ENCODE peak calls at places on chromosome X, in six cellular contexts. Y is lung, O is GM23248, H is OCI-LY7, P is tibial artery, T is Peyer's patch. M is an unnamed sample.

GRCh38 chrX:104359124-104359523 is 104.4 kb upstream of the ESX1 start:
- DNase-seq in O (no peak), P (no peak), H (no peak), Y (no peak), T (no peak), M (no peak)

GRCh38 chrX:51148848-51149247 is 183.8 kb upstream of the NUDT10 start:
- DNase-seq in T (no peak), H (peak; percentile 13), P (no peak), O (no peak), Y (no peak), M (no peak)

GRCh38 chrX:143754183-143754582 is 33.6 kb upstream of the SPANXN2 start:
- DNase-seq in P (no peak), Y (no peak), T (no peak), H (no peak), O (no peak), M (no peak)

GRCh38 chrX:119391279-119391678 is 7.9 kb upstream of the SLC25A43 start:
- DNase-seq in Y (no peak), H (peak; percentile 29), P (no peak), T (peak; percentile 62), O (peak; percentile 58), M (no peak)

GRCh38 chrX:150454508-150455219 is 91.5 kb downstream of the MAMLD1 start:
- DNase-seq in O (no peak), T (no peak), P (no peak), H (no peak), Y (peak; percentile 6), M (no peak)

GRCh38 chrX:134453631-134454030 is 6.3 kb upstream of the HPRT1 start:
- DNase-seq in O (no peak), P (no peak), H (peak; percentile 13), T (peak; percentile 53), Y (no peak), M (no peak)

GRCh38 chrX:134782796-134783195 is 124.5 kb upstream of the PLAC1 start:
- DNase-seq in H (peak; percentile 9), Y (no peak), P (no peak), T (no peak), O (peak; percentile 64), M (peak; percentile 4)

GRCh38 chrX:50852524-50852923 is 38.5 kb upstream of the SHROOM4 start:
- DNase-seq in P (no peak), T (no peak), O (no peak), H (no peak), Y (no peak), M (no peak)

GRCh38 chrX:70762285-70762684 is 146.2 kb downstream of the TEX11 start:
- DNase-seq in Y (no peak), T (no peak), P (no peak), H (no peak), O (no peak), M (no peak)

GRCh38 chrX:13305091-13305490 is 14.8 kb downstream of the ATXN3L start:
- DNase-seq in P (no peak), T (no peak), Y (no peak), H (no peak), O (no peak), M (no peak)

GRCh38 chrX:135112096-135112729 is 8.1 kb downstream of the ETDB start:
- DNase-seq in P (no peak), T (peak; percentile 59), H (peak; percentile 32), Y (no peak), O (peak; percentile 52), M (no peak)

GRCh38 chrX:77447339-77448149 is at the start of gene FGF16:
- DNase-seq in T (no peak), Y (no peak), H (no peak), O (no peak), P (no peak), M (no peak)

GRCh38 chrX:68462653-68463052 is 29.4 kb upstream of the OPHN1 start:
- DNase-seq in Y (no peak), P (no peak), O (peak; percentile 52), T (no peak), H (peak; percentile 14), M (no peak)

GRCh38 chrX:22652596-22652995 is 347.2 kb upstream of the DDX53 start:
- DNase-seq in Y (no peak), T (peak; percentile 50), O (peak; percentile 42), H (no peak), P (no peak), M (no peak)

GRCh38 chrX:1767026-1767425 is 152.2 kb downstream of the ASMT start:
- DNase-seq in H (no peak), Y (no peak), P (no peak), T (no peak), O (no peak), M (no peak)

GRCh38 chrX:69069876-69070275 is 95.4 kb downstream of the PJA1 start:
- DNase-seq in H (no peak), O (no peak), Y (no peak), T (peak; percentile 15), P (no peak), M (no peak)

GRCh38 chrX:8010105-8010504 is 82.9 kb upstream of the PNPLA4 start:
- DNase-seq in P (no peak), Y (no peak), H (no peak), O (no peak), T (no peak), M (no peak)

GRCh38 chrX:120517936-120518335 is 42.8 kb downstream of the CUL4B start:
- DNase-seq in O (peak; percentile 57), T (no peak), Y (no peak), H (no peak), P (no peak), M (no peak)

GRCh38 chrX:109826954-109827708 is 94.1 kb upstream of the ACSL4 start:
- DNase-seq in P (no peak), O (peak; percentile 81), H (no peak), T (no peak), Y (no peak), M (no peak)

GRCh38 chrX:105765691-105766090 is 56.6 kb upstream of the NRK start:
- DNase-seq in T (no peak), H (no peak), O (no peak), Y (no peak), P (no peak), M (no peak)

GRCh38 chrX:80181079-80181478 is 166.5 kb downstream of the TBX22 start:
- DNase-seq in O (no peak), H (no peak), P (no peak), T (no peak), Y (no peak), M (no peak)

GRCh38 chrX:96407501-96407900 is 277.1 kb upstream of the DIAPH2 start:
- DNase-seq in T (no peak), P (no peak), O (peak; percentile 69), Y (no peak), H (no peak), M (peak; percentile 9)

GRCh38 chrX:18666614-18667013 is 5.3 kb downstream of the RS1 start:
- DNase-seq in P (no peak), Y (peak; percentile 29), H (no peak), O (no peak), T (no peak), M (no peak)

GRCh38 chrX:20306668-20307067 is 40.0 kb upstream of the RPS6KA3 start:
- DNase-seq in O (no peak), T (no peak), Y (no peak), P (no peak), H (no peak), M (no peak)

GRCh38 chrX:153459976-153460375 is 10.4 kb downstream of the HAUS7 start:
- DNase-seq in H (no peak), Y (no peak), T (no peak), P (no peak), O (peak; percentile 58), M (no peak)

GRCh38 chrX:48892896-48893295 is 4.7 kb downstream of the TIMM17B start:
- DNase-seq in H (no peak), O (no peak), T (no peak), Y (no peak), P (no peak), M (no peak)

GRCh38 chrX:9642270-9642995 is 123.2 kb downstream of the GPR143 start:
- DNase-seq in H (no peak), Y (peak; percentile 9), T (no peak), O (no peak), P (no peak), M (no peak)

GRCh38 chrX:23896983-23897382 is 10.8 kb downstream of the APOO start:
- DNase-seq in O (no peak), H (no peak), Y (no peak), P (no peak), T (no peak), M (no peak)

GRCh38 chrX:21989415-21989814 is 42.7 kb upstream of the PHEX start:
- DNase-seq in O (no peak), Y (no peak), P (no peak), T (no peak), H (no peak), M (no peak)

GRCh38 chrX:153968754-153969124 is 2.9 kb downstream of the HCFC1 start:
- DNase-seq in Y (no peak), O (peak; percentile 53), H (peak; percentile 82), P (no peak), T (peak; percentile 76), M (no peak)

GRCh38 chrX:74779175-74779574 is 146.1 kb downstream of the NEXMIF start:
- DNase-seq in O (peak; percentile 0), H (no peak), T (no peak), P (no peak), Y (no peak), M (no peak)

GRCh38 chrX:17591741-17592110 is 145.6 kb upstream of the SCML1 start:
- DNase-seq in O (peak; percentile 77), Y (no peak), P (no peak), T (no peak), H (no peak), M (no peak)
- H3K27ac ChIP-seq in O (peak overlapping the region; percentile 80), Y (no peak overlapping the region), P (peak overlapping the region; percentile 75), T (no peak overlapping the region), H (no peak overlapping the region), M (no peak overlapping the region)

GRCh38 chrX:107773906-107774435 is 1.6 kb downstream of the TSC22D3 start:
- DNase-seq in Y (no peak), O (no peak), T (no peak), H (no peak), P (no peak), M (no peak)
- H3K4me3 ChIP-seq in Y (no peak overlapping the region), O (no peak overlapping the region), T (peak overlapping the region; percentile 2), H (no peak overlapping the region), P (peak overlapping the region; percentile 70), M (peak overlapping the region; percentile 48)

DNA sequence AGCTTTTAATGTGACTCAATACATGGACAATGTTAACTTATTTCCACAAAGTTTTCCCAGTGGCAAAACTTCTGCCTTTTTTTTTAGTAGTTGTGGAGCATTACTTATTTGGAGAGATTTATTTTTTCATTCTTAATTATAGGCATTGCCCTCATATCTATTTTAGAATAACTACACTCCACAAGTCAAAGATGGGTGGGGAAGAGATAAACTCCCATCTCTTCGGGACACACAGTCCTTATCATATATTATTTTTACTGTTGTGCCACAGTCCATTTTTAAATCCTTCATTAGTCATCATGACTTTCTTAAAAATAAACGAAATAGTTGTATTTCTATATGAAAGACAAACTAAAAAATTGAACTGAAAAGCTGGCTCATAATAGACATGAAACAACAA is 1.2 kb downstream of the DMD start:
- DNase-seq in T (no peak), O (no peak), Y (no peak), P (no peak), H (no peak), M (no peak)
- H3K27ac ChIP-seq in T (no peak overlapping the region), O (no peak overlapping the region), Y (no peak overlapping the region), P (peak overlapping the region; percentile 71), H (no peak overlapping the region), M (peak overlapping the region; percentile 61)

DNA sequence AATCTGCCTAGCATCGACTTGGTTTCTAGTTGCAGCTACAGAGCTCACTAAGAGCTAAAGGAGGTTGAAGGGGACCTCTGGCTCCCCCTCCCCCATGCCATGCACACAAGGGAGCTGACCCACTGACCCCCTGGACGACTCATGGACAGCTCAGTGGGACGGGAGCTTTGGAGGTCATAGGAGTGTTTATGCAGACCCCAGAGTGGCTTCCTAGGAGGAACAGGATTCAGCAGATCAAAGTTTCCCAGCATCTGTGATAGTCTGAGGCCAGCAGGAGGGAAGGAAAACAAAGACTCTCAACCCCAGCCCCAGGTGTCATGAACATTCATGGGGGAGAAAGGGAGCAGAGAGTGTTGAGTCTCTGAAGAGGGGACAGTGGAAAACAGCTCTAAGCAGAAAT is 104.4 kb downstream of the ARSF start:
- DNase-seq in P (no peak), T (no peak), H (no peak), O (no peak), Y (no peak), M (no peak)
- H3K4me3 ChIP-seq in P (no peak overlapping the region), T (no peak overlapping the region), H (no peak overlapping the region), O (no peak overlapping the region), Y (no peak overlapping the region), M (no peak overlapping the region)